ENCODE peak calls at places on chromosomes 5 and 9, in seven cellular contexts. Y is fibroblast of lung, K is tibial artery, P is psoas muscle, B is IMR-90, M is A549, W is WERI-Rb-1. E is an unnamed sample.
A peak's percentile ranks its signal among the peaks of the same experiment; 100 is the strongest.

GRCh38 chr5:142827934-142828576 is 57.9 kb downstream of the ARHGAP26 start:
- DNase-seq in Y (peak; percentile 27), K (no peak), P (no peak), B (peak; percentile 59), M (no peak), W (no peak), E (no peak)

GRCh38 chr5:180807654-180808414 is 5.2 kb upstream of the MGAT1 start:
- DNase-seq in Y (no peak), K (no peak), P (no peak), B (no peak), M (no peak), W (peak; percentile 60), E (no peak)

GRCh38 chr5:91077623-91078022 is 305.5 kb downstream of the ARRDC3 start:
- DNase-seq in Y (no peak), K (no peak), P (no peak), B (no peak), M (no peak), W (no peak), E (no peak)

GRCh38 chr5:66849803-66850202 is 253.6 kb downstream of the MAST4 start:
- DNase-seq in Y (no peak), K (no peak), P (no peak), B (peak; percentile 55), M (peak; percentile 42), W (no peak), E (no peak)

GRCh38 chr5:177325868-177326381 is 14.2 kb upstream of the MXD3 start:
- DNase-seq in Y (no peak), K (no peak), P (no peak), B (no peak), M (no peak), W (no peak), E (no peak)

GRCh38 chr5:179680014-179680779 is 637 bp downstream of the CBY3 start:
- DNase-seq in Y (no peak), K (no peak), P (no peak), B (no peak), M (no peak), W (no peak), E (no peak)

GRCh38 chr5:31731710-31732301 is 92.9 kb downstream of the PDZD2 start:
- DNase-seq in Y (no peak), K (no peak), P (no peak), B (no peak), M (no peak), W (no peak), E (no peak)

GRCh38 chr9:36194326-36195000 is 3.7 kb downstream of the CLTA start:
- DNase-seq in Y (peak; percentile 28), K (no peak), P (no peak), B (peak; percentile 25), M (no peak), W (no peak), E (no peak)

GRCh38 chr5:52915176-52915875 is 73.8 kb upstream of the ITGA2 start:
- DNase-seq in Y (peak; percentile 85), K (no peak), P (no peak), B (peak; percentile 75), M (peak; percentile 80), W (peak; percentile 52), E (no peak)

GRCh38 chr5:131671994-131672655 is 37.1 kb upstream of the RAPGEF6 start:
- DNase-seq in Y (peak; percentile 97), K (no peak), P (no peak), B (peak; percentile 95), M (peak; percentile 43), W (no peak), E (no peak)

GRCh38 chr5:133838286-133838685 is 130.1 kb downstream of the C5orf15 start:
- DNase-seq in Y (no peak), K (peak; percentile 10), P (no peak), B (no peak), M (no peak), W (no peak), E (no peak)

GRCh38 chr9:12748016-12748415 is 26.8 kb upstream of the LURAP1L start:
- DNase-seq in Y (peak; percentile 71), K (no peak), P (no peak), B (peak; percentile 84), M (no peak), W (no peak), E (no peak)

GRCh38 chr9:38301376-38302106 is 91.0 kb upstream of the ALDH1B1 start:
- DNase-seq in Y (no peak), K (no peak), P (no peak), B (no peak), M (no peak), W (no peak), E (no peak)

GRCh38 chr9:36119476-36119875 is 17.1 kb upstream of the GLIPR2 start:
- DNase-seq in Y (no peak), K (no peak), P (no peak), B (no peak), M (no peak), W (no peak), E (no peak)

GRCh38 chr5:64971990-64972389 is 203.3 kb downstream of the CWC27 start:
- DNase-seq in Y (no peak), K (no peak), P (no peak), B (no peak), M (no peak), W (no peak), E (no peak)

GRCh38 chr5:116035123-116035522 is 2.9 kb downstream of the ARL14EPL start:
- DNase-seq in Y (no peak), K (no peak), P (no peak), B (no peak), M (no peak), W (no peak), E (no peak)

GRCh38 chr9:95937131-95937530 is 61.6 kb downstream of the ERCC6L2 start:
- DNase-seq in Y (no peak), K (no peak), P (no peak), B (no peak), M (no peak), W (no peak), E (no peak)

GRCh38 chr5:147485046-147485445 is 24.8 kb downstream of the DPYSL3 start:
- DNase-seq in Y (no peak), K (no peak), P (no peak), B (peak; percentile 56), M (no peak), W (no peak), E (no peak)

GRCh38 chr9:20981486-20981885 is 50.0 kb downstream of the HACD4 start:
- DNase-seq in Y (peak; percentile 88), K (no peak), P (no peak), B (peak; percentile 88), M (peak; percentile 11), W (no peak), E (no peak)

GRCh38 chr5:150122536-150123481 is 32.8 kb downstream of the PDGFRB start:
- DNase-seq in Y (no peak), K (peak; percentile 65), P (no peak), B (no peak), M (no peak), W (no peak), E (no peak)

GRCh38 chr5:99775189-99775588 is 760.0 kb upstream of the FAM174A start:
- DNase-seq in Y (no peak), K (no peak), P (no peak), B (no peak), M (no peak), W (no peak), E (no peak)

GRCh38 chr9:107738789-107739188 is 249.2 kb upstream of the KLF4 start:
- DNase-seq in Y (peak; percentile 21), K (no peak), P (no peak), B (peak; percentile 54), M (no peak), W (no peak), E (no peak)

GRCh38 chr9:107737610-107737986 is 248.0 kb upstream of the KLF4 start:
- DNase-seq in Y (no peak), K (no peak), P (no peak), B (no peak), M (no peak), W (no peak), E (no peak)

GRCh38 chr9:107740088-107740980 is 250.8 kb upstream of the KLF4 start:
- DNase-seq in Y (peak; percentile 76), K (peak; percentile 73), P (no peak), B (no peak), M (no peak), W (no peak), E (no peak)

GRCh38 chr9:107739601-107740082 is 250.1 kb upstream of the KLF4 start:
- DNase-seq in Y (peak; percentile 91), K (peak; percentile 91), P (peak; percentile 80), B (peak; percentile 15), M (no peak), W (no peak), E (no peak)

GRCh38 chr9:107737987-107738743 is 248.6 kb upstream of the KLF4 start:
- DNase-seq in Y (peak; percentile 93), K (peak; percentile 84), P (peak; percentile 88), B (peak; percentile 95), M (no peak), W (no peak), E (no peak)
- H3K27ac ChIP-seq in Y (peak overlapping the region; percentile 97), K (peak overlapping the region; percentile 80), P (peak overlapping the region; percentile 63), B (peak overlapping the region; percentile 96), M (peak overlapping the region; percentile 81), W (no peak overlapping the region), E (no peak overlapping the region)

GRCh38 chr5:757931-758697 is 26.4 kb downstream of the ZDHHC11B start:
- DNase-seq in Y (no peak), K (no peak), P (peak; percentile 72), B (no peak), M (no peak), W (peak; percentile 89), E (peak; percentile 49)
- TF ChIP-seq CTCF in Y (no peak), K (no peak), P (no peak), B (no peak), M (no peak), W (no peak), E (no peak)

DNA sequence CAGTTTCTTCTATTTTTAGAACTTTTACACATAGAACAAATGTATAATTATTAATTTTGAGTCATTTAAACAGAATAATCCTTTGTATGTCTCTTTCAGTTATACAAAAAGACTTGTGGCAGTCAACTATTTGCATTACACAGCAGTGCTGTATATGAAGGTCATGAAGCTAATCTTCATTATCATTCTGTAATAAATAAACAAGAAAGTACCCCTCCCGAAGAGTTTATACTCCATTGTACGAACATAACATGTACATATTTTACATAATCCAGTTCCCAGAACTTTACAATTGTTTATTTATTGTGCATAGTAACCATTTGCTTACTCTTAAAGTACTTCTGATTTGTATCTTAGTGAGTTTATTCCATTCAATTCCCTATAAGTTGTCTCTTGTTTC is 267.9 kb downstream of the FBXL17 start:
- DNase-seq in Y (no peak), K (no peak), P (no peak), B (no peak), M (no peak), W (no peak), E (no peak)
- H3K27ac ChIP-seq in Y (no peak overlapping the region), K (no peak overlapping the region), P (no peak overlapping the region), B (no peak overlapping the region), M (no peak overlapping the region), W (no peak overlapping the region), E (no peak overlapping the region)

DNA sequence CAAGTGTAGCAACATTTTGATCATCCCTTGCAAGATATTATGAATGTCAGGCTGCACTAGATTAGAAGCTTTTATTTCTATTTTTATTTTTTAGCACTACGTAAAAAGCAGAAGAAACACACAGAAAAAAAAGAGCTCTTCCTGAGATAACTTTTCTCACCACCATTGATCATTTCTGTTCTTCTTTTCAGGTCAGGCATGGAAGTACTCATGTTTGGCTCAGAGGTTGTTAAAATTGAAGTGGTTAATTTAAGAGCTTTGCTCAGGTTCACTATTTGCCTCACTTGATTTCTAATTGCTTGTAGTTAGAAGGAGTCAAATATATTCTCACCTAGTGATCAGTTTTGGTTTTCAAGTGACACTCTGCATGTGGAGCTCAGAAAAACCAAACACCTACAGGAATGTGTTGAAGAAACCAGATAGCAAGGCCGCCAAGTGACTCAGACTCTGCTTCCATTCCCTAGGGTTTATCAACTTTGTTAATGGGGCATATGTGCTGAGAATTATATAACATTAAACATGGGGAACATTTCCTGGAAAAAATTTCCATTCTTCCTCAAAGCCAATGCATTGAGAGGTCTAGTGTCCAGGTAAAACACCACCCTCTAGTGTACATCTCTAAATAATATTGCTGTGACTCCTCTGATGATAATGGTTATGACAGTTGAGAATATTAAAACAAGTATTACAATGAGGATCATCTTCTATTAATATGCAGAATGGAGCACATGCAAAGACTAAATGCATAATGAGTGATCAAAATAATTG is 679.7 kb downstream of the CETN3 start:
- DNase-seq in Y (no peak), K (no peak), P (no peak), B (no peak), M (no peak), W (no peak), E (no peak)
- TF ChIP-seq CTCF in Y (no peak), K (no peak), P (peak; percentile 38), B (no peak), M (no peak), W (peak; percentile 9), E (peak; percentile 14)

E was measured in dorsolateral prefrontal cortex.